ENCODE peak calls at places on chromosomes 16 and 17, in ten cellular contexts. One of them, this sample, is unnamed.

GRCh38 chr16:72723781-72724180 is 324.1 kb downstream of the ZFHX3 start:
- DNase-seq in stimulated activated CD8-positive, alpha-beta memory T cell treated with anti-CD3 and anti-CD28 coated beads, Interleukin-4, amount 100 ng/mL, for 48 hours: no peak
- DNase-seq in hypothalamus: no peak
- DNase-seq in GM04503: peak; percentile 44
- DNase-seq in NCI-H2171: no peak
- DNase-seq in cardiac muscle cell: peak; percentile 30
- DNase-seq in HEK293T: no peak
- DNase-seq in SHP77: no peak
- DNase-seq in stimulated activated CD4-positive, alpha-beta T cell treated with anti-CD3 and anti-CD28 coated beads, Interleukin-12 subunit alpha, Interleukin-12 subunit beta, amount 100 ng/mL, for 48 hours: no peak
- DNase-seq in cortex of kidney: no peak
- DNase-seq in this sample: no peak

GRCh38 chr17:34173221-34173620 is 81.9 kb upstream of the CCL2 start:
- DNase-seq in HEK293T: no peak
- DNase-seq in SHP77: no peak
- DNase-seq in GM04503: peak; percentile 3
- DNase-seq in stimulated activated CD4-positive, alpha-beta T cell treated with anti-CD3 and anti-CD28 coated beads, Interleukin-12 subunit alpha, Interleukin-12 subunit beta, amount 100 ng/mL, for 48 hours: no peak
- DNase-seq in hypothalamus: no peak
- DNase-seq in NCI-H2171: no peak
- DNase-seq in cardiac muscle cell: peak; percentile 73
- DNase-seq in cortex of kidney: no peak
- DNase-seq in stimulated activated CD8-positive, alpha-beta memory T cell treated with anti-CD3 and anti-CD28 coated beads, Interleukin-4, amount 100 ng/mL, for 48 hours: no peak
- DNase-seq in this sample: no peak

GRCh38 chr17:38730526-38731379 is 612 bp downstream of the CISD3 start:
- DNase-seq in stimulated activated CD4-positive, alpha-beta T cell treated with anti-CD3 and anti-CD28 coated beads, Interleukin-12 subunit alpha, Interleukin-12 subunit beta, amount 100 ng/mL, for 48 hours: no peak
- DNase-seq in hypothalamus: no peak
- DNase-seq in NCI-H2171: no peak
- DNase-seq in cortex of kidney: no peak
- DNase-seq in cardiac muscle cell: peak; percentile 70
- DNase-seq in SHP77: peak; percentile 71
- DNase-seq in GM04503: no peak
- DNase-seq in stimulated activated CD8-positive, alpha-beta memory T cell treated with anti-CD3 and anti-CD28 coated beads, Interleukin-4, amount 100 ng/mL, for 48 hours: peak; percentile 49
- DNase-seq in HEK293T: no peak
- DNase-seq in this sample: peak; percentile 53

GRCh38 chr17:57482657-57483056 is 226.3 kb downstream of the MSI2 start:
- DNase-seq in hypothalamus: no peak
- DNase-seq in cardiac muscle cell: no peak
- DNase-seq in HEK293T: no peak
- DNase-seq in stimulated activated CD4-positive, alpha-beta T cell treated with anti-CD3 and anti-CD28 coated beads, Interleukin-12 subunit alpha, Interleukin-12 subunit beta, amount 100 ng/mL, for 48 hours: no peak
- DNase-seq in stimulated activated CD8-positive, alpha-beta memory T cell treated with anti-CD3 and anti-CD28 coated beads, Interleukin-4, amount 100 ng/mL, for 48 hours: no peak
- DNase-seq in GM04503: no peak
- DNase-seq in NCI-H2171: no peak
- DNase-seq in cortex of kidney: no peak
- DNase-seq in SHP77: no peak
- DNase-seq in this sample: no peak

GRCh38 chr17:3935140-3935542 is 18.9 kb upstream of the P2RX1 start:
- DNase-seq in stimulated activated CD8-positive, alpha-beta memory T cell treated with anti-CD3 and anti-CD28 coated beads, Interleukin-4, amount 100 ng/mL, for 48 hours: peak; percentile 44
- DNase-seq in cardiac muscle cell: peak; percentile 89
- DNase-seq in NCI-H2171: no peak
- DNase-seq in stimulated activated CD4-positive, alpha-beta T cell treated with anti-CD3 and anti-CD28 coated beads, Interleukin-12 subunit alpha, Interleukin-12 subunit beta, amount 100 ng/mL, for 48 hours: peak; percentile 13
- DNase-seq in cortex of kidney: no peak
- DNase-seq in GM04503: no peak
- DNase-seq in HEK293T: peak; percentile 84
- DNase-seq in SHP77: peak; percentile 90
- DNase-seq in hypothalamus: peak; percentile 2
- DNase-seq in this sample: peak; percentile 75

GRCh38 chr17:7217113-7217987 is 2.3 kb downstream of the DLG4 start:
- DNase-seq in cardiac muscle cell: peak; percentile 90
- DNase-seq in stimulated activated CD8-positive, alpha-beta memory T cell treated with anti-CD3 and anti-CD28 coated beads, Interleukin-4, amount 100 ng/mL, for 48 hours: no peak
- DNase-seq in SHP77: peak; percentile 39
- DNase-seq in hypothalamus: no peak
- DNase-seq in cortex of kidney: no peak
- DNase-seq in NCI-H2171: peak; percentile 71
- DNase-seq in HEK293T: peak; percentile 39
- DNase-seq in GM04503: no peak
- DNase-seq in stimulated activated CD4-positive, alpha-beta T cell treated with anti-CD3 and anti-CD28 coated beads, Interleukin-12 subunit alpha, Interleukin-12 subunit beta, amount 100 ng/mL, for 48 hours: no peak
- DNase-seq in this sample: peak; percentile 53

GRCh38 chr16:65121870-65122723 is at the start of gene CDH11:
- DNase-seq in HEK293T: no peak
- DNase-seq in GM04503: no peak
- DNase-seq in SHP77: no peak
- DNase-seq in hypothalamus: peak; percentile 33
- DNase-seq in stimulated activated CD4-positive, alpha-beta T cell treated with anti-CD3 and anti-CD28 coated beads, Interleukin-12 subunit alpha, Interleukin-12 subunit beta, amount 100 ng/mL, for 48 hours: no peak
- DNase-seq in cortex of kidney: no peak
- DNase-seq in stimulated activated CD8-positive, alpha-beta memory T cell treated with anti-CD3 and anti-CD28 coated beads, Interleukin-4, amount 100 ng/mL, for 48 hours: no peak
- DNase-seq in NCI-H2171: no peak
- DNase-seq in cardiac muscle cell: peak; percentile 96
- DNase-seq in this sample: peak; percentile 67

GRCh38 chr17:7001562-7001961 is 5.7 kb downstream of the ALOX12 start:
- DNase-seq in HEK293T: no peak
- DNase-seq in cardiac muscle cell: peak; percentile 34
- DNase-seq in hypothalamus: no peak
- DNase-seq in cortex of kidney: no peak
- DNase-seq in NCI-H2171: no peak
- DNase-seq in stimulated activated CD8-positive, alpha-beta memory T cell treated with anti-CD3 and anti-CD28 coated beads, Interleukin-4, amount 100 ng/mL, for 48 hours: peak; percentile 76
- DNase-seq in SHP77: no peak
- DNase-seq in stimulated activated CD4-positive, alpha-beta T cell treated with anti-CD3 and anti-CD28 coated beads, Interleukin-12 subunit alpha, Interleukin-12 subunit beta, amount 100 ng/mL, for 48 hours: no peak
- DNase-seq in GM04503: no peak
- DNase-seq in this sample: peak; percentile 59

GRCh38 chr17:33519692-33520091 is 226.6 kb upstream of the ASIC2 start:
- DNase-seq in GM04503: no peak
- DNase-seq in stimulated activated CD8-positive, alpha-beta memory T cell treated with anti-CD3 and anti-CD28 coated beads, Interleukin-4, amount 100 ng/mL, for 48 hours: no peak
- DNase-seq in cortex of kidney: no peak
- DNase-seq in cardiac muscle cell: no peak
- DNase-seq in stimulated activated CD4-positive, alpha-beta T cell treated with anti-CD3 and anti-CD28 coated beads, Interleukin-12 subunit alpha, Interleukin-12 subunit beta, amount 100 ng/mL, for 48 hours: no peak
- DNase-seq in NCI-H2171: no peak
- DNase-seq in HEK293T: no peak
- DNase-seq in SHP77: no peak
- DNase-seq in hypothalamus: no peak
- DNase-seq in this sample: no peak

GRCh38 chr17:75224983-75225382 is 19.5 kb downstream of the NUP85 start:
- DNase-seq in hypothalamus: no peak
- DNase-seq in HEK293T: no peak
- DNase-seq in GM04503: no peak
- DNase-seq in SHP77: no peak
- DNase-seq in cardiac muscle cell: no peak
- DNase-seq in NCI-H2171: no peak
- DNase-seq in stimulated activated CD8-positive, alpha-beta memory T cell treated with anti-CD3 and anti-CD28 coated beads, Interleukin-4, amount 100 ng/mL, for 48 hours: no peak
- DNase-seq in cortex of kidney: no peak
- DNase-seq in stimulated activated CD4-positive, alpha-beta T cell treated with anti-CD3 and anti-CD28 coated beads, Interleukin-12 subunit alpha, Interleukin-12 subunit beta, amount 100 ng/mL, for 48 hours: no peak
- DNase-seq in this sample: no peak

GRCh38 chr16:64121473-64121872 is 1000.4 kb downstream of the CDH11 start:
- DNase-seq in GM04503: peak; percentile 23
- DNase-seq in stimulated activated CD8-positive, alpha-beta memory T cell treated with anti-CD3 and anti-CD28 coated beads, Interleukin-4, amount 100 ng/mL, for 48 hours: no peak
- DNase-seq in NCI-H2171: no peak
- DNase-seq in stimulated activated CD4-positive, alpha-beta T cell treated with anti-CD3 and anti-CD28 coated beads, Interleukin-12 subunit alpha, Interleukin-12 subunit beta, amount 100 ng/mL, for 48 hours: no peak
- DNase-seq in HEK293T: no peak
- DNase-seq in SHP77: no peak
- DNase-seq in cardiac muscle cell: peak; percentile 2
- DNase-seq in cortex of kidney: no peak
- DNase-seq in hypothalamus: no peak
- DNase-seq in this sample: no peak

GRCh38 chr16:12341966-12342365 is 365.4 kb downstream of the SNX29 start:
- DNase-seq in cortex of kidney: no peak
- DNase-seq in hypothalamus: no peak
- DNase-seq in GM04503: no peak
- DNase-seq in cardiac muscle cell: no peak
- DNase-seq in stimulated activated CD8-positive, alpha-beta memory T cell treated with anti-CD3 and anti-CD28 coated beads, Interleukin-4, amount 100 ng/mL, for 48 hours: no peak
- DNase-seq in HEK293T: no peak
- DNase-seq in stimulated activated CD4-positive, alpha-beta T cell treated with anti-CD3 and anti-CD28 coated beads, Interleukin-12 subunit alpha, Interleukin-12 subunit beta, amount 100 ng/mL, for 48 hours: no peak
- DNase-seq in SHP77: no peak
- DNase-seq in NCI-H2171: no peak
- DNase-seq in this sample: peak; percentile 16

GRCh38 chr16:24723663-24724062 is 5.8 kb upstream of the TNRC6A start:
- DNase-seq in GM04503: no peak
- DNase-seq in stimulated activated CD4-positive, alpha-beta T cell treated with anti-CD3 and anti-CD28 coated beads, Interleukin-12 subunit alpha, Interleukin-12 subunit beta, amount 100 ng/mL, for 48 hours: no peak
- DNase-seq in cortex of kidney: no peak
- DNase-seq in cardiac muscle cell: no peak
- DNase-seq in SHP77: no peak
- DNase-seq in NCI-H2171: no peak
- DNase-seq in hypothalamus: no peak
- DNase-seq in stimulated activated CD8-positive, alpha-beta memory T cell treated with anti-CD3 and anti-CD28 coated beads, Interleukin-4, amount 100 ng/mL, for 48 hours: no peak
- DNase-seq in HEK293T: no peak
- DNase-seq in this sample: no peak

GRCh38 chr17:64608571-64608981 is 53.5 kb downstream of the SMURF2 start:
- DNase-seq in GM04503: no peak
- DNase-seq in hypothalamus: no peak
- DNase-seq in NCI-H2171: no peak
- DNase-seq in stimulated activated CD4-positive, alpha-beta T cell treated with anti-CD3 and anti-CD28 coated beads, Interleukin-12 subunit alpha, Interleukin-12 subunit beta, amount 100 ng/mL, for 48 hours: no peak
- DNase-seq in SHP77: no peak
- DNase-seq in cardiac muscle cell: no peak
- DNase-seq in HEK293T: no peak
- DNase-seq in cortex of kidney: no peak
- DNase-seq in stimulated activated CD8-positive, alpha-beta memory T cell treated with anti-CD3 and anti-CD28 coated beads, Interleukin-4, amount 100 ng/mL, for 48 hours: no peak
- DNase-seq in this sample: peak; percentile 55

GRCh38 chr16:75836377-75837010 is 110.2 kb upstream of the CPHXL start:
- DNase-seq in HEK293T: no peak
- DNase-seq in hypothalamus: no peak
- DNase-seq in SHP77: no peak
- DNase-seq in stimulated activated CD8-positive, alpha-beta memory T cell treated with anti-CD3 and anti-CD28 coated beads, Interleukin-4, amount 100 ng/mL, for 48 hours: no peak
- DNase-seq in cortex of kidney: no peak
- DNase-seq in NCI-H2171: no peak
- DNase-seq in stimulated activated CD4-positive, alpha-beta T cell treated with anti-CD3 and anti-CD28 coated beads, Interleukin-12 subunit alpha, Interleukin-12 subunit beta, amount 100 ng/mL, for 48 hours: no peak
- DNase-seq in cardiac muscle cell: no peak
- DNase-seq in GM04503: no peak
- DNase-seq in this sample: no peak

GRCh38 chr17:82832411-82832810 is 7.4 kb downstream of the ZNF750 start:
- DNase-seq in cardiac muscle cell: no peak
- DNase-seq in cortex of kidney: no peak
- DNase-seq in stimulated activated CD8-positive, alpha-beta memory T cell treated with anti-CD3 and anti-CD28 coated beads, Interleukin-4, amount 100 ng/mL, for 48 hours: no peak
- DNase-seq in HEK293T: no peak
- DNase-seq in stimulated activated CD4-positive, alpha-beta T cell treated with anti-CD3 and anti-CD28 coated beads, Interleukin-12 subunit alpha, Interleukin-12 subunit beta, amount 100 ng/mL, for 48 hours: no peak
- DNase-seq in hypothalamus: no peak
- DNase-seq in GM04503: no peak
- DNase-seq in SHP77: no peak
- DNase-seq in NCI-H2171: no peak
- DNase-seq in this sample: no peak

GRCh38 chr17:752620-753219 is 656 bp upstream of the GEMIN4 start:
- DNase-seq in stimulated activated CD8-positive, alpha-beta memory T cell treated with anti-CD3 and anti-CD28 coated beads, Interleukin-4, amount 100 ng/mL, for 48 hours: no peak
- DNase-seq in cortex of kidney: no peak
- DNase-seq in SHP77: peak; percentile 16
- DNase-seq in cardiac muscle cell: peak; percentile 87
- DNase-seq in GM04503: no peak
- DNase-seq in hypothalamus: no peak
- DNase-seq in HEK293T: peak; percentile 53
- DNase-seq in NCI-H2171: peak; percentile 42
- DNase-seq in stimulated activated CD4-positive, alpha-beta T cell treated with anti-CD3 and anti-CD28 coated beads, Interleukin-12 subunit alpha, Interleukin-12 subunit beta, amount 100 ng/mL, for 48 hours: peak; percentile 7
- DNase-seq in this sample: peak; percentile 77

GRCh38 chr17:79919164-79919585 is 79.9 kb upstream of the CBX4 start:
- DNase-seq in cardiac muscle cell: no peak
- DNase-seq in HEK293T: no peak
- DNase-seq in NCI-H2171: no peak
- DNase-seq in stimulated activated CD8-positive, alpha-beta memory T cell treated with anti-CD3 and anti-CD28 coated beads, Interleukin-4, amount 100 ng/mL, for 48 hours: no peak
- DNase-seq in cortex of kidney: no peak
- DNase-seq in GM04503: no peak
- DNase-seq in hypothalamus: peak; percentile 81
- DNase-seq in SHP77: no peak
- DNase-seq in stimulated activated CD4-positive, alpha-beta T cell treated with anti-CD3 and anti-CD28 coated beads, Interleukin-12 subunit alpha, Interleukin-12 subunit beta, amount 100 ng/mL, for 48 hours: no peak
- DNase-seq in this sample: peak; percentile 62

GRCh38 chr16:58198022-58198683 is at the start of gene CSNK2A2:
- DNase-seq in stimulated activated CD4-positive, alpha-beta T cell treated with anti-CD3 and anti-CD28 coated beads, Interleukin-12 subunit alpha, Interleukin-12 subunit beta, amount 100 ng/mL, for 48 hours: peak; percentile 47
- DNase-seq in HEK293T: peak; percentile 93
- DNase-seq in NCI-H2171: peak; percentile 71
- DNase-seq in GM04503: no peak
- DNase-seq in hypothalamus: peak; percentile 5
- DNase-seq in cardiac muscle cell: peak; percentile 79
- DNase-seq in cortex of kidney: no peak
- DNase-seq in stimulated activated CD8-positive, alpha-beta memory T cell treated with anti-CD3 and anti-CD28 coated beads, Interleukin-4, amount 100 ng/mL, for 48 hours: peak; percentile 81
- DNase-seq in SHP77: peak; percentile 21
- DNase-seq in this sample: no peak

GRCh38 chr16:80097098-80097497 is 443.7 kb upstream of the DYNLRB2 start:
- DNase-seq in hypothalamus: no peak
- DNase-seq in GM04503: no peak
- DNase-seq in cortex of kidney: no peak
- DNase-seq in SHP77: no peak
- DNase-seq in stimulated activated CD8-positive, alpha-beta memory T cell treated with anti-CD3 and anti-CD28 coated beads, Interleukin-4, amount 100 ng/mL, for 48 hours: no peak
- DNase-seq in HEK293T: no peak
- DNase-seq in cardiac muscle cell: no peak
- DNase-seq in stimulated activated CD4-positive, alpha-beta T cell treated with anti-CD3 and anti-CD28 coated beads, Interleukin-12 subunit alpha, Interleukin-12 subunit beta, amount 100 ng/mL, for 48 hours: no peak
- DNase-seq in NCI-H2171: no peak
- DNase-seq in this sample: no peak

GRCh38 chr16:81167851-81168250 is 70.6 kb upstream of the BCO1 start:
- DNase-seq in cardiac muscle cell: no peak
- DNase-seq in GM04503: no peak
- DNase-seq in SHP77: no peak
- DNase-seq in hypothalamus: no peak
- DNase-seq in stimulated activated CD4-positive, alpha-beta T cell treated with anti-CD3 and anti-CD28 coated beads, Interleukin-12 subunit alpha, Interleukin-12 subunit beta, amount 100 ng/mL, for 48 hours: no peak
- DNase-seq in cortex of kidney: no peak
- DNase-seq in NCI-H2171: no peak
- DNase-seq in HEK293T: no peak
- DNase-seq in stimulated activated CD8-positive, alpha-beta memory T cell treated with anti-CD3 and anti-CD28 coated beads, Interleukin-4, amount 100 ng/mL, for 48 hours: no peak
- DNase-seq in this sample: no peak

GRCh38 chr17:74943808-74944522 is 8.3 kb downstream of the OTOP3 start:
- DNase-seq in stimulated activated CD4-positive, alpha-beta T cell treated with anti-CD3 and anti-CD28 coated beads, Interleukin-12 subunit alpha, Interleukin-12 subunit beta, amount 100 ng/mL, for 48 hours: no peak
- DNase-seq in cardiac muscle cell: no peak
- DNase-seq in cortex of kidney: no peak
- DNase-seq in HEK293T: no peak
- DNase-seq in SHP77: no peak
- DNase-seq in GM04503: no peak
- DNase-seq in NCI-H2171: no peak
- DNase-seq in stimulated activated CD8-positive, alpha-beta memory T cell treated with anti-CD3 and anti-CD28 coated beads, Interleukin-4, amount 100 ng/mL, for 48 hours: no peak
- DNase-seq in hypothalamus: no peak
- DNase-seq in this sample: no peak

GRCh38 chr17:65062168-65062915 is 5.8 kb upstream of the GNA13 start:
- DNase-seq in stimulated activated CD8-positive, alpha-beta memory T cell treated with anti-CD3 and anti-CD28 coated beads, Interleukin-4, amount 100 ng/mL, for 48 hours: peak; percentile 8
- DNase-seq in hypothalamus: no peak
- DNase-seq in NCI-H2171: no peak
- DNase-seq in stimulated activated CD4-positive, alpha-beta T cell treated with anti-CD3 and anti-CD28 coated beads, Interleukin-12 subunit alpha, Interleukin-12 subunit beta, amount 100 ng/mL, for 48 hours: no peak
- DNase-seq in cortex of kidney: no peak
- DNase-seq in HEK293T: no peak
- DNase-seq in cardiac muscle cell: no peak
- DNase-seq in GM04503: no peak
- DNase-seq in SHP77: no peak
- DNase-seq in this sample: no peak

GRCh38 chr17:17495448-17496188 is 577 bp downstream of the RASD1 start:
- DNase-seq in HEK293T: no peak
- DNase-seq in hypothalamus: no peak
- DNase-seq in SHP77: peak; percentile 74
- DNase-seq in NCI-H2171: peak; percentile 39
- DNase-seq in cardiac muscle cell: no peak
- DNase-seq in stimulated activated CD8-positive, alpha-beta memory T cell treated with anti-CD3 and anti-CD28 coated beads, Interleukin-4, amount 100 ng/mL, for 48 hours: peak; percentile 58
- DNase-seq in cortex of kidney: no peak
- DNase-seq in GM04503: no peak
- DNase-seq in stimulated activated CD4-positive, alpha-beta T cell treated with anti-CD3 and anti-CD28 coated beads, Interleukin-12 subunit alpha, Interleukin-12 subunit beta, amount 100 ng/mL, for 48 hours: no peak
- DNase-seq in this sample: peak; percentile 64

This sample was measured in endothelial cell of umbilical vein.